ENCODE peak calls at places on chromosomes 12 and 14, in five cellular contexts. B is nephron progenitor cell, P is HCT116, Z is OCI-LY7, C is GM10248. V is an unnamed sample.

GRCh38 chr14:88879016-88879415 is 54.6 kb downstream of the TTC8 start:
- DNase-seq in B (no peak), P (no peak), C (no peak), Z (no peak), V (no peak)

GRCh38 chr14:41868396-41868795 is 261.7 kb downstream of the LRFN5 start:
- DNase-seq in Z (no peak), P (no peak), C (no peak), B (no peak), V (no peak)

GRCh38 chr12:24407884-24408283 is 458.4 kb upstream of the SOX5 start:
- DNase-seq in B (no peak), P (no peak), Z (no peak), C (no peak), V (no peak)

GRCh38 chr12:85883763-85884162 is 9.7 kb downstream of the NTS start:
- DNase-seq in C (no peak), P (no peak), Z (no peak), B (no peak), V (no peak)

GRCh38 chr14:53001787-53002378 is 51.0 kb upstream of the FERMT2 start:
- DNase-seq in C (no peak), Z (no peak), B (no peak), P (no peak), V (no peak)

GRCh38 chr12:116529686-116530085 is 29.5 kb upstream of the MAP1LC3B2 start:
- DNase-seq in B (no peak), C (no peak), Z (no peak), P (no peak), V (no peak)

GRCh38 chr12:130603566-130603965 is 112.5 kb downstream of the RIMBP2 start:
- DNase-seq in Z (no peak), B (no peak), P (no peak), C (no peak), V (no peak)

GRCh38 chr14:39847191-39847590 is 415.0 kb upstream of the FBXO33 start:
- DNase-seq in B (no peak), C (no peak), P (no peak), Z (no peak), V (no peak)

GRCh38 chr14:45135181-45135580 is 549 bp upstream of the FANCM start:
- DNase-seq in B (no peak), P (no peak), C (no peak), Z (peak), V (peak)

GRCh38 chr14:104865069-104865630 is at the start of gene CEP170B:
- DNase-seq in C (peak), P (no peak), B (peak), Z (peak), V (no peak)

GRCh38 chr12:89309452-89309802 is 42.9 kb downstream of the DUSP6 start:
- DNase-seq in B (no peak), P (no peak), Z (no peak), C (no peak), V (no peak)

GRCh38 chr12:125192690-125193221 is 127.5 kb downstream of the AACS start:
- DNase-seq in B (no peak), Z (no peak), C (no peak), P (no peak), V (no peak)

GRCh38 chr14:59811850-59812249 is 58.7 kb downstream of the RTN1 start:
- DNase-seq in C (no peak), P (no peak), B (no peak), Z (no peak), V (no peak)

GRCh38 chr14:42806909-42807315 is 1200.2 kb downstream of the LRFN5 start:
- DNase-seq in B (no peak), C (no peak), P (no peak), Z (no peak), V (no peak)

DNA sequence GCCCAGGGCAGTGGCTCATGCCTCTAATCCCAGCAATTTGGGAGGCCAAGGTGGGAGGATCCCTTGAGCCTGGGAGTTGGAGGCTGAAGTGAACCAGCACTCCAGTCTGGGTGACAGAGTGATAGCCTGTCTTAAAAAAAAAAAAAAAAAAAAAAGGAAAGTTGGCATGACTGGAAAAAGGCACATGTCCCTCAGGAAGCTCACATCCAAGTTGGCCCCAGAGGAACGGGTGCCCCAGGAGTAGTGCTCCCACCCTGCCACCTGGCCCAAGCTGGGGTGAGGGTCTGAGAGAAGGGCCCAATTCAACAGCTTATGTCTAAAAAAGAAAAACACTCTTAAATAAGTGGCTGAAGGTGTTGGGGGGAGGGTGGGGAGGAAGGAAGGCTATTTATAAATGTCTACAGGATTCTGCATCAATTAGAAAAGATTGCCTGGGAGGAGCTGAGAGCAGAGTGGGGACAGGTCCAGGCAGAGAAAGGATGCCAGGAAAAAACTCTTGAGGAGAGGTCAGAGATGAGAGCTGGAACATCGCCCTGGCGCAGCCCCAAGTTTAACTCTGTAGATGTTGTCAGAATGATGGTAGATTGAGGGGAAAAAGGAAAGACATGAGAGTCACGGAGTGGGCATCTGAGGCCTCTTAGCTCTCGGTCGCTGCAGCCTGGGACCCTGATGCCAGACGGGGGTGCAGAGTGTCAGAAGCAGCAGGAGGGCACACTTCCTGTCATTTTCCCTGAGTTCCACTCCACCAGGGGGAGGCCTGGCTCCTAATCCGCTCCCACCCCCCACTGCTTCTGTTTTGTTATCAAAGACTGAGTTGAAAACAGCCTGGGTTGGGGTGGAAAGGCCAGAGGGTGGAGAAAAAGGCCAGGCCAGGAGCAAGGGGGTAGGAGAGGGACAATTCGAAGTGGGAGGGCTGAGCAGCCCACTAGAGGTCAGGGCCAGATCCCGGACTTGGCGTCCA is 7.3 kb downstream of the SPRYD3 start:
- DNase-seq in Z (no peak), C (no peak), P (no peak), B (no peak), V (no peak)
- TF ChIP-seq CTCF in Z (no peak), C (no peak), P (no peak), B (no peak), V (no peak)

GRCh38 chr12:53986686-53987180 is 1.8 kb downstream of the HOXC10 start:
- DNase-seq in B (no peak), Z (no peak), C (no peak), P (no peak), V (no peak)

GRCh38 chr12:53985358-53985899 is 483 bp downstream of the HOXC10 start:
- DNase-seq in B (no peak), C (no peak), P (no peak), Z (no peak), V (no peak)

GRCh38 chr12:53983580-53984572 is 1.1 kb upstream of the HOXC10 start:
- DNase-seq in Z (no peak), C (no peak), B (no peak), P (no peak), V (no peak)

GRCh38 chr12:53985900-53986685 is 1.1 kb downstream of the HOXC10 start:
- DNase-seq in P (no peak), Z (peak), C (peak), B (no peak), V (no peak)

GRCh38 chr12:53984901-53985357 is at the start of gene HOXC10:
- DNase-seq in B (peak), P (peak), Z (peak), C (peak), V (peak)
- TF ChIP-seq CTCF in B (peak), P (peak), Z (peak), C (peak), V (peak)

GRCh38 chr14:97408503-97408902 is 611.3 kb downstream of the VRK1 start:
- DNase-seq in B (no peak), C (no peak), Z (no peak), P (no peak), V (no peak)

GRCh38 chr14:97407701-97408407 is 610.7 kb downstream of the VRK1 start:
- DNase-seq in P (no peak), C (no peak), Z (no peak), B (no peak), V (no peak)

GRCh38 chr14:97410667-97411286 is 613.6 kb downstream of the VRK1 start:
- DNase-seq in B (no peak), P (no peak), C (no peak), Z (no peak), V (peak)

GRCh38 chr14:97411938-97412612 is 614.9 kb downstream of the VRK1 start:
- DNase-seq in Z (no peak), C (no peak), P (no peak), B (peak), V (no peak)

GRCh38 chr14:97408937-97409860 is 612.0 kb downstream of the VRK1 start:
- DNase-seq in Z (no peak), C (no peak), P (no peak), B (no peak), V (no peak)
- TF ChIP-seq CTCF in Z (no peak), C (no peak), P (no peak), B (no peak), V (no peak)

GRCh38 chr12:58804749-58805148 is 115.6 kb downstream of the LRIG3 start:
- DNase-seq in B (no peak), Z (peak), P (peak), C (no peak), V (no peak)
- TF ChIP-seq CTCF in B (peak), Z (peak), P (peak), C (peak), V (peak)

DNA sequence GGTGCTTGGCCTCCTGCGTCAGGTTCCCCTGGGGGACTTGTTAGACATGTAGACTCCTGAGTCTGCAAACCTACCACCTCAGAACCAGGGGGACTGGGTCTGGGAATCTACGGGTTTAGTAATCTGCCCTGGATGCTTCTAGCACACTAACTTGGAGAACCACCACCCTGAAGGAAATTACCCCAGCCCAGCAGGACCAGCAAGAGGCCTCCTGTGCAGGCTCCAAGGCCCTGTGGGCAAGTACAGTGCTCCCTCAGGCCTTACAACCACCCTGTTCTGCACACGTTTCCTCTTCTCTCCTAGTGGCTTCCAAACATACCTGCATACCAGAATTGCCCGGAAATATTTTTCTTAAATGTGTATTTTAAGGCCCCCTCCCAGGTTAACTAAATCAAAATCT is 423.0 kb downstream of the FUT8 start:
- DNase-seq in P (no peak), B (no peak), Z (no peak), C (no peak), V (no peak)
- TF ChIP-seq CTCF in P (no peak), B (no peak), Z (no peak), C (no peak), V (no peak)

GRCh38 chr12:16939871-16940306 is 333.9 kb upstream of the LMO3 start:
- DNase-seq in C (peak), Z (peak), B (peak), P (peak), V (peak)
- TF ChIP-seq CTCF in C (peak), Z (peak), B (peak), P (peak), V (peak)

DNA sequence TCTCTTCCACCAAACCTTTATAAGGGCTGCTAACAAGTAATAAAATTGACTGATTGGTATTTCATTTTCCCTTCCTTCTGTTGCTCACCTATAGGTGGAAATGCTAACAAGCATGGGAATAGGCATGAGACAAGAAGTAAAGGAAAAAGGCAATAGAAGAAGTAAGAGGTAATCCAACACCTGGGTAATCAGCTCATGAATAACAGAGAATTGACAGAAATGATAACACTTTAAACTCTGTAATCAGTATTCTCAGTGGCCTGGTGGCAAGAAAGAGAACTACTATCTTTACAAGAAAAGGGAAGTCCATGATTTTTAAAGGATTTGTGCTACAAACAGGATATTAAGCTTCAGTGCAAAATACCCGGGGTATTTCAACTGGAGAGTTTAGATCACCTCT is 737.8 kb downstream of the RERGL start:
- DNase-seq in B (no peak), Z (peak), C (no peak), P (no peak), V (no peak)
- TF ChIP-seq CTCF in B (peak), Z (peak), C (no peak), P (peak), V (peak)

GRCh38 chr12:46153267-46153872 is 115.5 kb downstream of the SLC38A1 start:
- DNase-seq in P (peak), Z (peak), C (peak), B (no peak), V (no peak)
- TF ChIP-seq CTCF in P (peak), Z (peak), C (peak), B (peak), V (peak)

GRCh38 chr14:103611215-103611614 is 17.8 kb upstream of the KLC1 start:
- DNase-seq in B (no peak), Z (no peak), P (no peak), C (no peak), V (no peak)

GRCh38 chr14:103618999-103619398 is 10.0 kb upstream of the KLC1 start:
- DNase-seq in B (no peak), Z (no peak), C (no peak), P (no peak), V (no peak)

GRCh38 chr14:103607822-103608221 is 21.2 kb upstream of the KLC1 start:
- DNase-seq in P (no peak), C (no peak), B (no peak), Z (no peak), V (no peak)

GRCh38 chr14:103616635-103617300 is 12.2 kb upstream of the KLC1 start:
- DNase-seq in B (no peak), C (no peak), Z (no peak), P (no peak), V (no peak)

GRCh38 chr14:103613517-103613916 is 15.5 kb upstream of the KLC1 start:
- DNase-seq in Z (no peak), B (no peak), C (no peak), P (no peak), V (no peak)
- TF ChIP-seq CTCF in Z (peak), B (no peak), C (no peak), P (no peak), V (no peak)

V was measured in neural crest cell.